ENCODE peak calls at places on chromosomes 2 and 18, in five cellular contexts. D is aorta, P is small intestine, Q is lower lobe of right lung, G is prostate gland. V is an unnamed sample.

GRCh38 chr2:231940795-231941194 is 14.6 kb upstream of the NPPC start:
- DNase-seq in D (no peak), P (no peak), Q (no peak), G (no peak), V (no peak)

GRCh38 chr2:156088598-156088997 is 243.9 kb downstream of the NR4A2 start:
- DNase-seq in D (no peak), P (no peak), Q (no peak), G (no peak), V (no peak)

GRCh38 chr2:197191948-197192338 is 118.6 kb downstream of the ANKRD44 start:
- DNase-seq in D (no peak), P (no peak), Q (no peak), G (no peak), V (peak; percentile 58)

GRCh38 chr2:33476100-33476792 is at the start of gene RASGRP3:
- DNase-seq in D (peak; percentile 89), P (peak; percentile 79), Q (peak; percentile 83), G (peak; percentile 78), V (peak; percentile 73)

GRCh38 chr2:199455533-199456382 is 2.0 kb downstream of the SATB2 start:
- DNase-seq in D (peak; percentile 76), P (peak; percentile 80), Q (peak; percentile 50), G (no peak), V (no peak)

GRCh38 chr18:59961086-59961485 is 61.3 kb downstream of the PMAIP1 start:
- DNase-seq in D (no peak), P (peak; percentile 65), Q (no peak), G (peak; percentile 8), V (no peak)

GRCh38 chr2:118654945-118655344 is 192.5 kb downstream of the EN1 start:
- DNase-seq in D (no peak), P (no peak), Q (no peak), G (no peak), V (no peak)

GRCh38 chr18:36862182-36862581 is 33.3 kb downstream of the KIAA1328 start:
- DNase-seq in D (no peak), P (no peak), Q (no peak), G (no peak), V (no peak)

GRCh38 chr2:240512666-240513535 is 44.9 kb downstream of the ANKMY1 start:
- DNase-seq in D (peak; percentile 69), P (no peak), Q (no peak), G (no peak), V (no peak)

GRCh38 chr18:25827961-25828561 is 262.4 kb downstream of the SS18 start:
- DNase-seq in D (no peak), P (no peak), Q (no peak), G (no peak), V (no peak)

GRCh38 chr2:96697476-96697875 is 42.4 kb downstream of the LMAN2L start:
- DNase-seq in D (no peak), P (no peak), Q (no peak), G (no peak), V (no peak)

GRCh38 chr2:227819398-227819697 is 5.7 kb downstream of the CCL20 start:
- DNase-seq in D (no peak), P (no peak), Q (no peak), G (no peak), V (no peak)

GRCh38 chr2:70089946-70090523 is 2.8 kb downstream of the PCBP1 start:
- DNase-seq in D (no peak), P (no peak), Q (no peak), G (no peak), V (no peak)

GRCh38 chr2:83459456-83459855 is 999.6 kb downstream of the SUCLG1 start:
- DNase-seq in D (no peak), P (peak; percentile 1), Q (no peak), G (no peak), V (no peak)

GRCh38 chr2:191359186-191359585 is 114.0 kb downstream of the MYO1B start:
- DNase-seq in D (no peak), P (no peak), Q (no peak), G (no peak), V (no peak)

GRCh38 chr2:96143848-96144480 is 1.3 kb downstream of the DUSP2 start:
- DNase-seq in D (peak; percentile 66), P (no peak), Q (peak; percentile 44), G (no peak), V (peak; percentile 35)

GRCh38 chr2:238444242-238444641 is 17.5 kb downstream of the ASB1 start:
- DNase-seq in D (no peak), P (no peak), Q (no peak), G (no peak), V (no peak)

GRCh38 chr2:65377556-65378307 is 54.7 kb downstream of the SPRED2 start:
- DNase-seq in D (no peak), P (peak; percentile 74), Q (no peak), G (peak; percentile 25), V (no peak)

GRCh38 chr2:132426033-132426432 is 9.4 kb downstream of the GPR39 start:
- DNase-seq in D (no peak), P (no peak), Q (no peak), G (no peak), V (no peak)

GRCh38 chr2:75173746-75174145 is 25.6 kb downstream of the TACR1 start:
- DNase-seq in D (no peak), P (no peak), Q (no peak), G (no peak), V (no peak)

GRCh38 chr2:241770185-241770935 is 6.3 kb upstream of the GAL3ST2 start:
- DNase-seq in D (peak; percentile 73), P (no peak), Q (no peak), G (no peak), V (no peak)

GRCh38 chr2:45532171-45532570 is 78.9 kb downstream of the SRBD1 start:
- DNase-seq in D (no peak), P (no peak), Q (no peak), G (no peak), V (no peak)

GRCh38 chr2:23835423-23835822 is 91.5 kb downstream of the ATAD2B start:
- DNase-seq in D (no peak), P (no peak), Q (no peak), G (no peak), V (no peak)

GRCh38 chr18:1544016-1544415 is 639.3 kb downstream of the ADCYAP1 start:
- DNase-seq in D (no peak), P (no peak), Q (no peak), G (no peak), V (no peak)

GRCh38 chr2:3656762-3657691 is 973 bp upstream of the ALLC start:
- DNase-seq in D (no peak), P (no peak), Q (no peak), G (no peak), V (no peak)

GRCh38 chr2:28407976-28408690 is 15.5 kb downstream of the FOSL2 start:
- DNase-seq in D (no peak), P (no peak), Q (no peak), G (no peak), V (no peak)

GRCh38 chr2:164388511-164388910 is 232.8 kb downstream of the GRB14 start:
- DNase-seq in D (no peak), P (no peak), Q (no peak), G (no peak), V (no peak)

GRCh38 chr18:36066731-36067117 is 635 bp downstream of the RPRD1A start:
- DNase-seq in D (no peak), P (no peak), Q (no peak), G (no peak), V (no peak)

GRCh38 chr2:221629478-221629877 is 57.4 kb upstream of the EPHA4 start:
- DNase-seq in D (no peak), P (no peak), Q (no peak), G (no peak), V (no peak)

GRCh38 chr2:127044977-127045654 is 61.8 kb downstream of the BIN1 start:
- DNase-seq in D (peak; percentile 75), P (no peak), Q (no peak), G (no peak), V (peak; percentile 46)

GRCh38 chr2:11872247-11872947 is 126.0 kb downstream of the LPIN1 start:
- DNase-seq in D (no peak), P (no peak), Q (no peak), G (no peak), V (no peak)

GRCh38 chr18:48296581-48296980 is 112.6 kb downstream of the ZBTB7C start:
- DNase-seq in D (no peak), P (no peak), Q (no peak), G (no peak), V (no peak)

GRCh38 chr2:218834685-218835084 is 3.1 kb upstream of the PRKAG3 start:
- DNase-seq in D (peak; percentile 21), P (no peak), Q (peak; percentile 2), G (no peak), V (no peak)

GRCh38 chr2:215702116-215702905 is 266.4 kb upstream of the FN1 start:
- DNase-seq in D (no peak), P (no peak), Q (no peak), G (no peak), V (no peak)

GRCh38 chr2:65800998-65801397 is 368.6 kb upstream of the SPRED2 start:
- DNase-seq in D (no peak), P (peak; percentile 3), Q (no peak), G (no peak), V (no peak)

GRCh38 chr2:135130751-135131150 is 78.7 kb downstream of the RAB3GAP1 start:
- DNase-seq in D (no peak), P (no peak), Q (no peak), G (no peak), V (no peak)
- H3K36me3 ChIP-seq in D (peaks cover 3% of the 10 kb centered on the region), P (peaks cover 10% of the 10 kb centered on the region), Q (peaks cover 95% of the 10 kb centered on the region), G (no peaks in the 10 kb centered on the region), V (peaks cover 19% of the 10 kb centered on the region)

GRCh38 chr2:217314021-217314460 is 454.2 kb upstream of the TNP1 start:
- DNase-seq in D (no peak), P (no peak), Q (no peak), G (peak; percentile 38), V (no peak)
- H3K4me1 ChIP-seq in D (no peaks in the 10 kb centered on the region), P (no peaks in the 10 kb centered on the region), Q (no peaks in the 10 kb centered on the region), G (no peaks in the 10 kb centered on the region), V (no peaks in the 10 kb centered on the region)

GRCh38 chr2:36526216-36526615 is 71.8 kb downstream of the FEZ2 start:
- DNase-seq in D (no peak), P (no peak), Q (no peak), G (no peak), V (no peak)

GRCh38 chr2:36520431-36520830 is 77.5 kb downstream of the FEZ2 start:
- DNase-seq in D (no peak), P (no peak), Q (no peak), G (no peak), V (no peak)

GRCh38 chr2:36528274-36528673 is 69.7 kb downstream of the FEZ2 start:
- DNase-seq in D (no peak), P (no peak), Q (no peak), G (no peak), V (no peak)

GRCh38 chr2:36525245-36525644 is 72.7 kb downstream of the FEZ2 start:
- DNase-seq in D (no peak), P (no peak), Q (no peak), G (no peak), V (no peak)

DNA sequence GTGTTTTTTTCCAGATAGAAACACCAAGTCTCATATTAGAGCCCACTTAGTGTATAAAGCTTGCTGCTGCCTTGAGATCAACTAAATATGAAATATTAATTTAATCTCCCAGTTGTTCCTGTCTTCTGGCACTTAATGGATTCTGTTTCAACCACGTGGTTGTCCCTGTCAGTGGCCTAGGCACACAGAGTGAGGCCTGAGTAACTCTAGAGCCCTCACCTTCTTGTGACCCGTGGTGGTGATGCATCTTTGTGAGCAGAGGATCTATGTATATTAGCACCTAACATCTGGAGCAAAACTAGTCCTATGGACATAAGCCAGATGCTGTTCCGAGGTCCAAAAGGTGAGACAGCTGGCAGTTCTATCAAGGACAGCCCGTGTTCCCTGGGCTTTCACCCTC is 74.8 kb downstream of the FEZ2 start:
- DNase-seq in D (no peak), P (no peak), Q (no peak), G (no peak), V (no peak)
- H3K36me3 ChIP-seq in D (peaks cover 9% of the 10 kb centered on the region), P (no peaks in the 10 kb centered on the region), Q (peaks cover 81% of the 10 kb centered on the region), G (no peaks in the 10 kb centered on the region), V (no peaks in the 10 kb centered on the region)

GRCh38 chr18:8721094-8721669 is 15.8 kb downstream of the MTCL1 start:
- DNase-seq in D (no peak), P (no peak), Q (no peak), G (no peak), V (no peak)
- H3K4me1 ChIP-seq in D (no peaks in the 10 kb centered on the region), P (no peaks in the 10 kb centered on the region), Q (no peaks in the 10 kb centered on the region), G (no peaks in the 10 kb centered on the region), V (no peaks in the 10 kb centered on the region)